ENCODE peak calls at places on chromosomes 2 and 18, in eight cellular contexts. G, B, Z, J, E, F, K and M are unnamed samples.

GRCh38 chr2:14340703-14341102 is 291.8 kb upstream of the LRATD1 start:
- DNase-seq in G (no peak), B (no peak), Z (no peak), K (no peak), F (no peak), E (no peak), J (no peak), M (no peak)

GRCh38 chr2:178484245-178485041 is 4.2 kb downstream of the PLEKHA3 start:
- DNase-seq in Z (no peak), G (no peak), K (no peak), J (no peak), E (peak), F (no peak), B (peak), M (no peak)

GRCh38 chr2:187390891-187391290 is 57.2 kb downstream of the CALCRL start:
- DNase-seq in J (no peak), B (peak), F (peak), E (peak), G (no peak), Z (no peak), K (no peak), M (no peak)

GRCh38 chr2:55165567-55165966 is 66.5 kb downstream of the CLHC1 start:
- DNase-seq in K (no peak), J (no peak), G (no peak), Z (no peak), B (peak), F (peak), E (peak), M (no peak)

GRCh38 chr2:122210898-122211605 is 455.6 kb downstream of the TSN start:
- DNase-seq in Z (no peak), G (no peak), J (no peak), F (no peak), E (no peak), B (no peak), K (no peak), M (no peak)

GRCh38 chr2:170587937-170588336 is 127.2 kb upstream of the SP5 start:
- DNase-seq in J (no peak), E (peak), G (no peak), K (no peak), B (no peak), Z (no peak), F (peak), M (no peak)

GRCh38 chr2:47403829-47404228 is 873 bp downstream of the MSH2 start:
- DNase-seq in Z (no peak), B (no peak), G (no peak), K (no peak), E (no peak), J (no peak), F (no peak), M (no peak)

GRCh38 chr18:6106116-6106645 is 210.9 kb upstream of the TMEM200C start:
- DNase-seq in E (no peak), Z (no peak), F (no peak), G (no peak), B (no peak), K (no peak), J (no peak), M (no peak)

GRCh38 chr2:127182626-127183458 is 37.3 kb downstream of the CYP27C1 start:
- DNase-seq in J (no peak), Z (no peak), G (no peak), F (no peak), E (no peak), B (no peak), K (no peak), M (no peak)

GRCh38 chr2:33645861-33646260 is 46.8 kb upstream of the FAM98A start:
- DNase-seq in E (peak), J (no peak), F (peak), G (no peak), Z (no peak), B (no peak), K (no peak), M (no peak)

GRCh38 chr2:240917009-240917683 is 11.0 kb downstream of the CROCC2 start:
- DNase-seq in E (no peak), K (no peak), F (no peak), G (no peak), Z (no peak), B (no peak), J (no peak), M (no peak)

DNA sequence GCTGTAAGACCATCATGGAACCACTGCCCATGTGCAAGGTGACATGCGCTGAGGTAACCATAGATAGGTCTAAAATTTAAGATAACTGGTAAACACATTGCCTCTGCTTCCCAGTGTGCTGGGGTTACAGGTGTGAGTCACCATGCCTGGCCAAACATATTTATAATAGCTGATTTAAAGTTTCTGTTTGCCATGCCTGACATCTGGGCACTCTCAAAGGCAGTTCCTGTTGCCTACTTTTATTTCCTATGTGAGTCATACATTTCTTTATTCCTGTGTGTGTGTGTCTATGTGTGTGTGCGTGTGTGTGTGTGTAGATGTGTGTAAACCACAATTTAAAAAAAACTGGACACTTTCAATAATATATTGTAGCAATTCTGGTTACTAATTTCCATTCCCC is 415.2 kb upstream of the NETO1 start:
- DNase-seq in G (no peak), K (no peak), J (no peak), F (peak), E (peak), Z (no peak), B (no peak), M (no peak)
- TF ChIP-seq CTCF in G (no peak), K (no peak), J (no peak), F (no peak), E (no peak), Z (no peak), B (no peak), M (no peak)

GRCh38 chr2:8767324-8767723 is 70.1 kb downstream of the KIDINS220 start:
- DNase-seq in Z (no peak), K (no peak), B (no peak), F (no peak), G (no peak), J (no peak), E (no peak), M (no peak)

GRCh38 chr2:8756230-8756629 is 74.4 kb downstream of the ID2 start:
- DNase-seq in Z (no peak), K (no peak), B (no peak), G (no peak), F (no peak), E (no peak), J (no peak), M (no peak)

GRCh38 chr2:8761529-8762164 is 75.8 kb downstream of the KIDINS220 start:
- DNase-seq in F (peak), Z (no peak), E (peak), K (no peak), G (peak), J (peak), B (peak), M (no peak)
- TF ChIP-seq CTCF in F (peak), Z (peak), E (peak), K (peak), G (peak), J (peak), B (no peak), M (peak)

GRCh38 chr18:60092073-60092472 is 192.3 kb downstream of the PMAIP1 start:
- DNase-seq in Z (no peak), E (no peak), B (no peak), K (no peak), G (no peak), F (no peak), J (no peak), M (no peak)

DNA sequence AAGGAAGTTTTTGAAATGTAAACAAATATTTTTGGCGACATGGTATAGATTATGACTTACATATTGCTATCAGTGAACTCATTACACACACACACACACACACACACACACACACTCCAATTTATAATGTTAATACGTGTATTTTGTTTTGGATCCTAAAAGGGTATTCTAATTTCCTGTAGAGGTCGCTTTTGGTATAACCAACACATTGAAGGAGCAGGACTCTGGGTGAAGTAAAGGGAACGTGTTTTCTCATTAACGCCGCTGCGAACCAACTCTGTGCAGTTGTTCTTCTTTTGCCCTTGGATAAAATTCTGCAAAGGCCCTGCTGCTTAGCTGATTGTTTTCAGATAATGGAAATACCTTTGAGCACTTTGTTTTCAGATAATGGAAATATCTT is 190.4 kb downstream of the PMAIP1 start:
- DNase-seq in K (no peak), Z (no peak), E (no peak), J (no peak), G (peak), B (no peak), F (no peak), M (no peak)
- TF ChIP-seq CTCF in K (no peak), Z (no peak), E (peak), J (no peak), G (peak), B (no peak), F (no peak), M (peak)

DNA sequence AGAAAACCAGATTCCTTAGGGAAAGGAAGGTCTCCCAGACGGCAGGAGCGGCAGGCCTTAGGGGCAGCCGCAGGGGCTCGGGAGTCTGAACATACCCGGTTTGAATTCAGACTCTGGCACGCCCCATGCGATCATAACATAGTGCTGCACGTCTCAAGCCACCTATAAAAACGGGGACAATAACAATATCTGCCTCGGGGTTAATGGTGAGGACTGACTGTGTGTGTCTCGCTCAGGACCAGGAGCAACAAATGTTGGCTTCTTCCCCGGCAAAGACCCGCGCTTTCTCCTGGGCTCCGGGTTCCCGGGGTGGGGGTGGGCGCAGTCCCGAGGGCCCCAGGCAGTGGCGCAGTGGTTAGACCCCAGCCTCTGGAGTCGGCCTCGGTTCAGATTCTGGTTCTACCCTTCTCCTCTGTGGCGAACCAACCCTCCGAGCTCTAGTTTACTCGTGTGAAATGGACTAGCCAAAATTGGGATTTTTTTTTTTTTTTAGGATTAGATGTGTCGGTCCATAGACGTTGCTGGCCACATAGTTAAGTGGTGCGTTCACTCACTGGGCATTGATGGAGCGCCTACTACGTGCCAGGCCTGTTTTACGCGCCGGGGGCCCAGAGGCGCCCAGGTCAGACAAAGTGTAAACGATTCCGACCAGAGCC is 959 bp upstream of the SH3BP4 start:
- DNase-seq in Z (no peak), G (no peak), E (peak), B (no peak), F (peak), K (no peak), J (no peak), M (no peak)
- TF ChIP-seq CTCF in Z (no peak), G (no peak), E (peak), B (no peak), F (no peak), K (no peak), J (no peak), M (peak)

GRCh38 chr2:218272531-218273212 is 2.4 kb downstream of the PNKD start:
- DNase-seq in Z (peak), F (peak), G (peak), J (peak), K (peak), E (peak), B (peak), M (peak)
- TF ChIP-seq CTCF in Z (peak), F (peak), G (peak), J (peak), K (peak), E (peak), B (peak), M (peak)

GRCh38 chr2:215190588-215190987 is 52.2 kb upstream of the ABCA12 start:
- DNase-seq in G (no peak), K (no peak), E (no peak), F (no peak), B (no peak), Z (no peak), J (no peak), M (no peak)

GRCh38 chr2:215188078-215188477 is 49.7 kb upstream of the ABCA12 start:
- DNase-seq in E (no peak), G (no peak), Z (no peak), F (peak), B (no peak), K (no peak), J (no peak), M (no peak)

GRCh38 chr2:215186021-215186420 is 47.6 kb upstream of the ABCA12 start:
- DNase-seq in B (no peak), E (no peak), K (no peak), J (no peak), Z (no peak), F (no peak), G (no peak), M (no peak)

DNA sequence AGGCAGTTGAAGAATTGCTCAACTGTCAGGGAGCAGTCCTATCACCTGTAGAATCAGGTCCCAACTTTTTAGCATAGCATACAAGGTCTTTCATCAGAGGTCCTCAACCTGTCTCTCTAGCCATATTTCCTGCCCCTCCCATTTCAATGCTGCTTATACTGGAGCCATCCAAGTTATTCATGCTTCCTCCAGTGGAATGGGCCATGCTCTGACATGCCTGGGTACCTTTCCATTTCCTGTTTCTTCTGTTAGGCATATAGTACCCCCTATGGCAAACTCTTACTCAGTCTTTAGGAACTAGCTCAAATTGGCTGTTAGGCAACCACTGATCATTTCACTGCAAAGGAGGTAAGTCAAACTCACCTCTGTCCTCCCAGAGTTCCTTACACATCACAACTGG is 51.0 kb upstream of the ABCA12 start:
- DNase-seq in Z (no peak), J (no peak), E (no peak), B (no peak), K (no peak), G (no peak), F (peak), M (no peak)
- TF ChIP-seq CTCF in Z (no peak), J (no peak), E (no peak), B (no peak), K (no peak), G (no peak), F (no peak), M (no peak)